ENCODE peak calls at places on chromosomes 5 and 9, in ten cellular contexts. E is heart right ventricle; K is right atrium auricular region; A is uterus; G is aorta; F is RWPE1; O is psoas muscle; V is colonic mucosa; M is CD8-positive, alpha-beta memory T cell; H is HL-60. J is an unnamed sample.
A peak's percentile ranks its signal among the peaks of the same experiment; 100 is the strongest.

GRCh38 chr9:115036691-115037090 is 81.3 kb downstream of the TNC start:
- DNase-seq in E (no peak), K (no peak), A (no peak), G (no peak), F (peak; percentile 93), O (no peak), V (no peak), M (no peak), H (no peak), J (no peak)

GRCh38 chr5:72608297-72608696 is 101.1 kb upstream of the ZNF366 start:
- DNase-seq in E (peak; percentile 44), K (no peak), A (no peak), G (no peak), F (no peak), O (no peak), V (no peak), M (no peak), H (no peak), J (peak; percentile 38)

GRCh38 chr5:119752921-119753886 is 123.8 kb downstream of the FAM170A start:
- DNase-seq in E (no peak), K (no peak), A (no peak), G (no peak), F (peak; percentile 13), O (no peak), V (no peak), M (no peak), H (no peak), J (no peak)

GRCh38 chr5:60652206-60652605 is 47.8 kb downstream of the DEPDC1B start:
- DNase-seq in E (no peak), K (no peak), A (no peak), G (no peak), F (peak; percentile 90), O (no peak), V (no peak), M (no peak), H (peak; percentile 35), J (no peak)

GRCh38 chr5:97182571-97183099 is 412 bp downstream of the RIOK2 start:
- DNase-seq in E (no peak), K (no peak), A (no peak), G (no peak), F (peak; percentile 38), O (no peak), V (no peak), M (no peak), H (no peak), J (no peak)

GRCh38 chr5:93791520-93791972 is 50.1 kb upstream of the POU5F2 start:
- DNase-seq in E (no peak), K (no peak), A (no peak), G (no peak), F (no peak), O (no peak), V (no peak), M (no peak), H (no peak), J (no peak)

GRCh38 chr5:134111741-134112647 is 2.5 kb upstream of the TCF7 start:
- DNase-seq in E (no peak), K (no peak), A (no peak), G (no peak), F (no peak), O (no peak), V (no peak), M (peak; percentile 27), H (no peak), J (no peak)

GRCh38 chr9:79809931-79810330 is 238.2 kb downstream of the TLE4 start:
- DNase-seq in E (no peak), K (no peak), A (no peak), G (no peak), F (peak; percentile 65), O (no peak), V (no peak), M (no peak), H (no peak), J (no peak)

GRCh38 chr5:133527311-133527710 is 85.0 kb downstream of the FSTL4 start:
- DNase-seq in E (no peak), K (no peak), A (no peak), G (no peak), F (no peak), O (no peak), V (no peak), M (no peak), H (no peak), J (no peak)

GRCh38 chr5:53017383-53017782 is 28.2 kb downstream of the ITGA2 start:
- DNase-seq in E (no peak), K (no peak), A (no peak), G (no peak), F (no peak), O (no peak), V (peak; percentile 30), M (no peak), H (no peak), J (peak; percentile 77)

GRCh38 chr5:53023969-53024368 is 34.8 kb downstream of the ITGA2 start:
- DNase-seq in E (no peak), K (no peak), A (no peak), G (no peak), F (peak; percentile 53), O (no peak), V (no peak), M (no peak), H (no peak), J (no peak)

GRCh38 chr5:53022889-53023511 is 33.8 kb downstream of the ITGA2 start:
- DNase-seq in E (no peak), K (no peak), A (no peak), G (no peak), F (no peak), O (no peak), V (no peak), M (no peak), H (no peak), J (no peak)

GRCh38 chr5:53017794-53018391 is 28.7 kb downstream of the ITGA2 start:
- DNase-seq in E (no peak), K (no peak), A (no peak), G (no peak), F (no peak), O (no peak), V (no peak), M (no peak), H (no peak), J (no peak)

GRCh38 chr5:53019320-53019719 is 30.2 kb downstream of the ITGA2 start:
- DNase-seq in E (no peak), K (no peak), A (no peak), G (no peak), F (peak; percentile 45), O (no peak), V (no peak), M (no peak), H (no peak), J (no peak)
- H3K27ac ChIP-seq in E (no peak overlapping the region), K (no peak overlapping the region), A (no peak overlapping the region), G (no peak overlapping the region), F (no peak overlapping the region), O (no peak overlapping the region), V (no peak overlapping the region), M (no peak overlapping the region), H (no peak overlapping the region), J (no peak overlapping the region)

DNA sequence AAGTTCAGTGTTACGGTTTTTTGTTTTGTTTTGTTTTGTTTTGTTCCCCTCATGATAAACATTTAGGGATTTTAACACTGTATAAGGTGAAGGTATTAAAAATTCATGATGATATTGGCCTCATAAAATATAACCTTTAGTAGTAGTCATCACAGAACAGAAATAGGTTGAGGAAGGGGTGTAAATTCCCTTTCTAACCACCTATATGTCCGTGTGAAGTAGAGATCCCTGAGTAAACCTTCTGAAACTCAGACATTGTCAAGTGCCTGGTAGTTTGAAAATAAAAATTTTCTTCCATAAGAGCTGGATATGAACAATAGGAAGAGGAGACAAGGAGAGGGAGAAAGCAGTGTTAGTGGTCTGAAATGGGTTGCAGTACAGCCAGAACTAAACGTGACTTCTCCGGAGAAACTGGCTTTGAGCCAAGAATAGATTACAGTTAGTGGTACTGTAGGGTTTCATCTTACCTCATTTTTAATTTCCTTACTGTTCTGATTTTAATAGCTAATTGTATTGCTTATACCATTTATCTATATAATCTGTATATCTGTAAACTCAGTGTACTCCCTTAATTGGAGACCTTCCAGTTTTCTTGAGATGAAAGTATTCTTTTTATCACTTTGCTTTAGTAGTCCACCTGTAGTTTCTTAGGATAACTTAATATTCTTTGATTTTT is 18.3 kb downstream of the UGCG start:
- DNase-seq in E (no peak), K (no peak), A (no peak), G (no peak), F (no peak), O (no peak), V (no peak), M (no peak), H (no peak), J (no peak)
- H3K27ac ChIP-seq in E (no peak overlapping the region), K (no peak overlapping the region), A (no peak overlapping the region), G (no peak overlapping the region), F (no peak overlapping the region), O (no peak overlapping the region), V (no peak overlapping the region), M (no peak overlapping the region), H (no peak overlapping the region), J (no peak overlapping the region)

GRCh38 chr5:107272954-107273353 is 397.8 kb downstream of the EFNA5 start:
- DNase-seq in E (no peak), K (no peak), A (no peak), G (no peak), F (no peak), O (no peak), V (no peak), M (no peak), H (no peak), J (no peak)
- H3K27ac ChIP-seq in E (no peak overlapping the region), K (no peak overlapping the region), A (no peak overlapping the region), G (no peak overlapping the region), F (no peak overlapping the region), O (no peak overlapping the region), V (no peak overlapping the region), M (no peak overlapping the region), H (no peak overlapping the region), J (no peak overlapping the region)

GRCh38 chr5:136028090-136028489 is 698 bp upstream of the TGFBI start:
- DNase-seq in E (no peak), K (no peak), A (no peak), G (no peak), F (no peak), O (no peak), V (no peak), M (no peak), H (no peak), J (no peak)
- H3K27ac ChIP-seq in E (peak overlapping the region; percentile 82), K (no peak overlapping the region), A (no peak overlapping the region), G (no peak overlapping the region), F (peak overlapping the region; percentile 89), O (no peak overlapping the region), V (no peak overlapping the region), M (no peak overlapping the region), H (no peak overlapping the region), J (no peak overlapping the region)

GRCh38 chr9:3497406-3497805 is 28.4 kb downstream of the RFX3 start:
- DNase-seq in E (no peak), K (no peak), A (no peak), G (no peak), F (no peak), O (no peak), V (no peak), M (no peak), H (no peak), J (no peak)
- H3K27ac ChIP-seq in E (no peak overlapping the region), K (no peak overlapping the region), A (no peak overlapping the region), G (no peak overlapping the region), F (no peak overlapping the region), O (peak overlapping the region; percentile 71), V (no peak overlapping the region), M (no peak overlapping the region), H (no peak overlapping the region), J (no peak overlapping the region)

J was measured in substantia nigra.